ENCODE peak calls at places on chromosomes 1 and 21, in four cellular contexts. R is A549, F is K562, S is sigmoid colon. T is an unnamed sample.

GRCh38 chr1:199298825-199299224 is 660.0 kb downstream of the PTPRC start:
- DNase-seq in F (no peak), R (no peak), S (no peak), T (no peak)

GRCh38 chr1:89590341-89591080 is 42.4 kb upstream of the LRRC8C start:
- DNase-seq in S (no peak), F (no peak), R (no peak), T (no peak)

GRCh38 chr1:147771216-147772125 is 11.1 kb upstream of the GJA5 start:
- DNase-seq in F (no peak), R (no peak), S (no peak), T (no peak)

GRCh38 chr1:76862447-76862846 is 4.8 kb upstream of the ST6GALNAC5 start:
- DNase-seq in S (no peak), R (no peak), F (no peak), T (no peak)

GRCh38 chr1:115069186-115069585 is 20.1 kb downstream of the TSPAN2 start:
- DNase-seq in F (no peak), R (no peak), S (peak; percentile 90), T (no peak)

GRCh38 chr1:191176131-191176530 is 698.5 kb upstream of the BRINP3 start:
- DNase-seq in F (no peak), S (no peak), R (no peak), T (no peak)

GRCh38 chr1:82225407-82226197 is 424.9 kb downstream of the ADGRL2 start:
- DNase-seq in F (no peak), R (no peak), S (no peak), T (no peak)

GRCh38 chr21:17783816-17784598 is 35.1 kb downstream of the C21orf91 start:
- DNase-seq in R (no peak), S (no peak), F (no peak), T (no peak)

GRCh38 chr21:39087238-39087975 is 95.8 kb downstream of the PSMG1 start:
- DNase-seq in F (no peak), R (no peak), S (no peak), T (no peak)

GRCh38 chr1:154943649-154944421 is 7.3 kb upstream of the PMVK start:
- DNase-seq in R (peak; percentile 42), F (peak; percentile 68), S (no peak), T (no peak)
- H3K4me1 ChIP-seq in R (no peaks in the 10 kb centered on the region), F (peaks cover 28% of the 10 kb centered on the region), S (peaks cover 6% of the 10 kb centered on the region), T (peaks cover 18% of the 10 kb centered on the region)

DNA sequence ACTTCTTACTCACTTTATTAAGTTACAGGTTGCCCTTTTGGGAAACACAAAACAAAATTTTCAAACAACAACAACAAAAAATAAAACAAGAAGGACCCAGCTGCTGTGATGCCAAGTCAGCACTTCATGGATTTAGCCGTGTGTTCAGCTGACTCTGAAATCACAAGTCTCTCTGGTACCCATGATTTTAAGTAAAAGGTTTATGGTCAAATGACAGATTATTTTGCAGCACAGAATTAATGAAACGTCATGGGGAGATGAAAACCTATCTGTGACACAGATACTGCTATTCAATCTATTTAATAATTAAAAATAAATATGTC is 7.1 kb downstream of the AJAP1 start:
- DNase-seq in S (no peak), F (no peak), R (no peak), T (no peak)
- TF ChIP-seq EP300 in S (no peak), F (no peak), R (no peak), T (no peak)

GRCh38 chr1:214398490-214398889 is 117.5 kb downstream of the SMYD2 start:
- DNase-seq in S (no peak), R (no peak), F (no peak), T (no peak)
- H3K27ac ChIP-seq in S (no peak overlapping the region), R (no peak overlapping the region), F (no peak overlapping the region), T (no peak overlapping the region)

GRCh38 chr1:117657949-117658660 is 52.3 kb downstream of the TENT5C start:
- DNase-seq in F (no peak), S (no peak), R (no peak), T (no peak)
- H3K4me1 ChIP-seq in F (peaks cover 77% of the 10 kb centered on the region), S (no peaks in the 10 kb centered on the region), R (peaks cover 39% of the 10 kb centered on the region), T (no peaks in the 10 kb centered on the region)

GRCh38 chr1:173894189-173894588 is 22.9 kb downstream of the SERPINC1 start:
- DNase-seq in S (no peak), R (no peak), F (no peak), T (no peak)
- TF ChIP-seq EP300 in S (no peak), R (no peak), F (no peak), T (no peak)

DNA sequence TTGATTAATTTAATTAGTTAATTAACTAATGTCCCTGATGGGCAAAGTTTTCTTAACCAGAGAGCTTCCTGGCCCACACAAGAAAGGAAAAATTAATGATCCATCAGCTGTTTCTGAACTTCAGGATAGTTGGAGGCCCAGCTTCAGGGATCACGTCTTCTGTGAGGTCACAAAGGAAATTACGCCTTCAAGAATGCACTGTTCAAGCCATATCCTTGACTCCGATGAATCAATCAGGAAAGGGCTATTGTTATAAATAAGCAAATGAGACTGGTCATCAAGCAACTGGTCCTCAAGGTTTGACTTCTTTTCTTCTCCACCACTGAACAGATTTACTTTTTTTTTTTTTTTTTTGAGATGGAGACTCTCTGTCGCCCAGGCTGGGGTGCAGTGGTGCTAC is 40.6 kb downstream of the TCP10L start:
- DNase-seq in R (no peak), F (no peak), S (no peak), T (no peak)
- H3K27ac ChIP-seq in R (no peak overlapping the region), F (no peak overlapping the region), S (no peak overlapping the region), T (no peak overlapping the region)

DNA sequence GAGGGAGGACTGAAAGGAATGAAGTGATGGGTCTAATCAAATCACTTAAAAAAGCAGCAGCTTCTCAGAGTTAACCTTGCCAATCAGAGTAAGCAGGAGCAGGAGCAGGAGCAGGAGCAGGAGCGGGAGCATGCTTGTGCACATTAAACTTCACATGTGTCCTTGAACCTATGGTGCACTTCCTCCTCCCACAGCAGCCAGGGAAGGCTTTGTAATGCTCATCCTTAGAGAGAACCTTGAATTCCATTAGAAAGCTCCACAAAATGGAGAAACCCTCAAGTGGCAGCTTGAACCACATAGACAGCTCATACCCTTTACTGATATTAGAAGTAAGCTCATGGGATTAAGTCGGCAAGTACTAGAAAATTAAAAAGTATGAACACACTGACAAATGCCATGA is 133.5 kb downstream of the LHX4 start:
- DNase-seq in S (no peak), F (no peak), R (no peak), T (no peak)
- H3K4me1 ChIP-seq in S (peaks cover 8% of the 10 kb centered on the region), F (no peaks in the 10 kb centered on the region), R (peaks cover 9% of the 10 kb centered on the region), T (peaks cover 6% of the 10 kb centered on the region)

T was measured in ovary.